ENCODE peak calls at places on chromosomes 6 and 20, in nine cellular contexts. One of them, this sample, is unnamed.

GRCh38 chr6:22236626-22237414 is 60.0 kb downstream of the PRL start:
- DNase-seq in HCT116: no peak
- DNase-seq in testis: no peak
- DNase-seq in H7: no peak
- DNase-seq in iPS DF 19.7: no peak
- DNase-seq in CD4-positive, alpha-beta T cell: no peak
- DNase-seq in HEK293T: no peak
- DNase-seq in mucosa of descending colon: no peak
- DNase-seq in endodermal cell: no peak
- DNase-seq in this sample: peak

GRCh38 chr6:109687271-109687721 is 3.7 kb downstream of the AK9 start:
- DNase-seq in endodermal cell: no peak
- DNase-seq in HCT116: no peak
- DNase-seq in CD4-positive, alpha-beta T cell: no peak
- DNase-seq in mucosa of descending colon: no peak
- DNase-seq in testis: no peak
- DNase-seq in H7: no peak
- DNase-seq in HEK293T: no peak
- DNase-seq in iPS DF 19.7: no peak
- DNase-seq in this sample: peak

GRCh38 chr20:9574182-9574581 is 59.8 kb downstream of the LAMP5 start:
- DNase-seq in mucosa of descending colon: no peak
- DNase-seq in HCT116: no peak
- DNase-seq in HEK293T: no peak
- DNase-seq in testis: no peak
- DNase-seq in CD4-positive, alpha-beta T cell: no peak
- DNase-seq in endodermal cell: peak
- DNase-seq in iPS DF 19.7: peak
- DNase-seq in H7: no peak
- DNase-seq in this sample: no peak

GRCh38 chr6:130513770-130514169 is 148.0 kb downstream of the TMEM200A start:
- DNase-seq in CD4-positive, alpha-beta T cell: no peak
- DNase-seq in HCT116: no peak
- DNase-seq in endodermal cell: no peak
- DNase-seq in iPS DF 19.7: no peak
- DNase-seq in HEK293T: no peak
- DNase-seq in mucosa of descending colon: no peak
- DNase-seq in testis: peak
- DNase-seq in H7: no peak
- DNase-seq in this sample: peak

GRCh38 chr20:36802326-36803223 is 29.0 kb upstream of the DSN1 start:
- DNase-seq in mucosa of descending colon: no peak
- DNase-seq in H7: no peak
- DNase-seq in HEK293T: no peak
- DNase-seq in HCT116: no peak
- DNase-seq in CD4-positive, alpha-beta T cell: no peak
- DNase-seq in endodermal cell: no peak
- DNase-seq in iPS DF 19.7: no peak
- DNase-seq in testis: no peak
- DNase-seq in this sample: peak

GRCh38 chr6:169618526-169619490 is 83.0 kb downstream of the WDR27 start:
- DNase-seq in HCT116: no peak
- DNase-seq in mucosa of descending colon: no peak
- DNase-seq in CD4-positive, alpha-beta T cell: no peak
- DNase-seq in iPS DF 19.7: peak
- DNase-seq in H7: peak
- DNase-seq in testis: no peak
- DNase-seq in HEK293T: no peak
- DNase-seq in endodermal cell: no peak
- DNase-seq in this sample: peak

GRCh38 chr6:13474360-13474759 is 13.0 kb downstream of the GFOD1 start:
- DNase-seq in HCT116: no peak
- DNase-seq in HEK293T: no peak
- DNase-seq in testis: no peak
- DNase-seq in endodermal cell: peak
- DNase-seq in CD4-positive, alpha-beta T cell: no peak
- DNase-seq in iPS DF 19.7: no peak
- DNase-seq in H7: no peak
- DNase-seq in mucosa of descending colon: no peak
- DNase-seq in this sample: peak

GRCh38 chr6:102950967-102951366 is 1557.5 kb downstream of the GRIK2 start:
- DNase-seq in HEK293T: no peak
- DNase-seq in CD4-positive, alpha-beta T cell: no peak
- DNase-seq in testis: no peak
- DNase-seq in HCT116: no peak
- DNase-seq in endodermal cell: no peak
- DNase-seq in mucosa of descending colon: no peak
- DNase-seq in H7: no peak
- DNase-seq in iPS DF 19.7: no peak
- DNase-seq in this sample: peak

GRCh38 chr6:139330271-139330670 is 38.5 kb upstream of the TXLNB start:
- DNase-seq in mucosa of descending colon: no peak
- DNase-seq in iPS DF 19.7: no peak
- DNase-seq in HEK293T: no peak
- DNase-seq in testis: no peak
- DNase-seq in H7: no peak
- DNase-seq in HCT116: no peak
- DNase-seq in CD4-positive, alpha-beta T cell: no peak
- DNase-seq in endodermal cell: no peak
- DNase-seq in this sample: no peak

GRCh38 chr6:105890521-105891244 is 195.5 kb upstream of the PRDM1 start:
- DNase-seq in endodermal cell: no peak
- DNase-seq in HCT116: no peak
- DNase-seq in H7: no peak
- DNase-seq in CD4-positive, alpha-beta T cell: no peak
- DNase-seq in testis: no peak
- DNase-seq in HEK293T: no peak
- DNase-seq in iPS DF 19.7: no peak
- DNase-seq in mucosa of descending colon: no peak
- DNase-seq in this sample: peak

GRCh38 chr6:27053738-27054137 is 193.8 kb upstream of the PRSS16 start:
- DNase-seq in HEK293T: no peak
- DNase-seq in mucosa of descending colon: no peak
- DNase-seq in H7: no peak
- DNase-seq in testis: no peak
- DNase-seq in HCT116: no peak
- DNase-seq in endodermal cell: no peak
- DNase-seq in iPS DF 19.7: no peak
- DNase-seq in CD4-positive, alpha-beta T cell: no peak
- DNase-seq in this sample: no peak

GRCh38 chr6:149843051-149843633 is 21.0 kb downstream of the LRP11 start:
- DNase-seq in mucosa of descending colon: no peak
- DNase-seq in HEK293T: no peak
- DNase-seq in iPS DF 19.7: no peak
- DNase-seq in CD4-positive, alpha-beta T cell: no peak
- DNase-seq in testis: no peak
- DNase-seq in endodermal cell: no peak
- DNase-seq in H7: no peak
- DNase-seq in HCT116: no peak
- DNase-seq in this sample: no peak

GRCh38 chr6:13696226-13696625 is 15.4 kb downstream of the RANBP9 start:
- DNase-seq in CD4-positive, alpha-beta T cell: no peak
- DNase-seq in testis: no peak
- DNase-seq in mucosa of descending colon: no peak
- DNase-seq in H7: no peak
- DNase-seq in iPS DF 19.7: no peak
- DNase-seq in HCT116: no peak
- DNase-seq in HEK293T: no peak
- DNase-seq in endodermal cell: no peak
- DNase-seq in this sample: peak

GRCh38 chr6:31381666-31382065 is 21.7 kb upstream of the MICA start:
- DNase-seq in CD4-positive, alpha-beta T cell: no peak
- DNase-seq in testis: no peak
- DNase-seq in H7: no peak
- DNase-seq in mucosa of descending colon: no peak
- DNase-seq in endodermal cell: no peak
- DNase-seq in HCT116: no peak
- DNase-seq in HEK293T: no peak
- DNase-seq in iPS DF 19.7: no peak
- DNase-seq in this sample: no peak

GRCh38 chr6:41970436-41970846 is 28.8 kb upstream of the CCND3 start:
- DNase-seq in HCT116: no peak
- DNase-seq in endodermal cell: no peak
- DNase-seq in H7: no peak
- DNase-seq in HEK293T: no peak
- DNase-seq in mucosa of descending colon: no peak
- DNase-seq in CD4-positive, alpha-beta T cell: no peak
- DNase-seq in iPS DF 19.7: no peak
- DNase-seq in testis: no peak
- DNase-seq in this sample: peak

GRCh38 chr20:47568019-47568418 is 66.3 kb downstream of the NCOA3 start:
- DNase-seq in CD4-positive, alpha-beta T cell: no peak
- DNase-seq in endodermal cell: no peak
- DNase-seq in iPS DF 19.7: no peak
- DNase-seq in testis: no peak
- DNase-seq in H7: no peak
- DNase-seq in mucosa of descending colon: no peak
- DNase-seq in HCT116: no peak
- DNase-seq in HEK293T: no peak
- DNase-seq in this sample: peak

GRCh38 chr20:40293740-40294139 is 395.3 kb downstream of the MAFB start:
- DNase-seq in HEK293T: no peak
- DNase-seq in iPS DF 19.7: no peak
- DNase-seq in mucosa of descending colon: no peak
- DNase-seq in testis: peak
- DNase-seq in HCT116: no peak
- DNase-seq in endodermal cell: no peak
- DNase-seq in CD4-positive, alpha-beta T cell: no peak
- DNase-seq in H7: no peak
- DNase-seq in this sample: no peak

GRCh38 chr6:127204278-127204677 is 62.4 kb upstream of the RNF146 start:
- DNase-seq in CD4-positive, alpha-beta T cell: no peak
- DNase-seq in HCT116: no peak
- DNase-seq in HEK293T: no peak
- DNase-seq in iPS DF 19.7: no peak
- DNase-seq in H7: no peak
- DNase-seq in mucosa of descending colon: no peak
- DNase-seq in testis: no peak
- DNase-seq in endodermal cell: no peak
- DNase-seq in this sample: no peak

GRCh38 chr6:12957321-12958051 is 240.9 kb downstream of the PHACTR1 start:
- DNase-seq in H7: peak
- DNase-seq in HEK293T: no peak
- DNase-seq in iPS DF 19.7: no peak
- DNase-seq in mucosa of descending colon: peak
- DNase-seq in testis: peak
- DNase-seq in HCT116: no peak
- DNase-seq in endodermal cell: peak
- DNase-seq in CD4-positive, alpha-beta T cell: peak
- DNase-seq in this sample: peak

GRCh38 chr6:113719056-113719455 is 138.1 kb upstream of the MARCKS start:
- DNase-seq in HEK293T: no peak
- DNase-seq in HCT116: peak
- DNase-seq in mucosa of descending colon: no peak
- DNase-seq in CD4-positive, alpha-beta T cell: no peak
- DNase-seq in H7: no peak
- DNase-seq in endodermal cell: no peak
- DNase-seq in iPS DF 19.7: no peak
- DNase-seq in testis: no peak
- DNase-seq in this sample: peak

GRCh38 chr20:21183722-21184121 is 57.8 kb downstream of the KIZ start:
- DNase-seq in HEK293T: no peak
- DNase-seq in endodermal cell: no peak
- DNase-seq in CD4-positive, alpha-beta T cell: no peak
- DNase-seq in mucosa of descending colon: no peak
- DNase-seq in HCT116: no peak
- DNase-seq in H7: no peak
- DNase-seq in iPS DF 19.7: no peak
- DNase-seq in testis: no peak
- DNase-seq in this sample: peak

GRCh38 chr20:2767768-2768631 is 32.4 kb downstream of the CPXM1 start:
- DNase-seq in iPS DF 19.7: no peak
- DNase-seq in endodermal cell: peak
- DNase-seq in mucosa of descending colon: no peak
- DNase-seq in H7: peak
- DNase-seq in HCT116: no peak
- DNase-seq in testis: no peak
- DNase-seq in CD4-positive, alpha-beta T cell: no peak
- DNase-seq in HEK293T: peak
- DNase-seq in this sample: peak

GRCh38 chr6:38261626-38262025 is 378.1 kb downstream of the BTBD9 start:
- DNase-seq in CD4-positive, alpha-beta T cell: no peak
- DNase-seq in iPS DF 19.7: no peak
- DNase-seq in HEK293T: no peak
- DNase-seq in testis: no peak
- DNase-seq in H7: no peak
- DNase-seq in endodermal cell: no peak
- DNase-seq in mucosa of descending colon: no peak
- DNase-seq in HCT116: no peak
- DNase-seq in this sample: peak

GRCh38 chr6:82138075-82138791 is 109.3 kb downstream of the IBTK start:
- DNase-seq in iPS DF 19.7: no peak
- DNase-seq in CD4-positive, alpha-beta T cell: no peak
- DNase-seq in HEK293T: no peak
- DNase-seq in H7: no peak
- DNase-seq in mucosa of descending colon: no peak
- DNase-seq in testis: no peak
- DNase-seq in endodermal cell: no peak
- DNase-seq in HCT116: no peak
- DNase-seq in this sample: no peak

GRCh38 chr6:44034391-44034861 is 92.8 kb downstream of the MRPL14 start:
- DNase-seq in H7: no peak
- DNase-seq in mucosa of descending colon: peak
- DNase-seq in iPS DF 19.7: no peak
- DNase-seq in testis: no peak
- DNase-seq in CD4-positive, alpha-beta T cell: no peak
- DNase-seq in HCT116: no peak
- DNase-seq in endodermal cell: peak
- DNase-seq in HEK293T: no peak
- DNase-seq in this sample: peak

GRCh38 chr6:15400572-15401004 is 154.7 kb downstream of the JARID2 start:
- DNase-seq in iPS DF 19.7: no peak
- DNase-seq in endodermal cell: peak
- DNase-seq in mucosa of descending colon: peak
- DNase-seq in HEK293T: peak
- DNase-seq in H7: peak
- DNase-seq in testis: peak
- DNase-seq in CD4-positive, alpha-beta T cell: peak
- DNase-seq in HCT116: no peak
- DNase-seq in this sample: no peak

GRCh38 chr6:21201673-21202430 is 391.7 kb upstream of the SOX4 start:
- DNase-seq in H7: no peak
- DNase-seq in testis: no peak
- DNase-seq in HCT116: no peak
- DNase-seq in endodermal cell: no peak
- DNase-seq in HEK293T: peak
- DNase-seq in mucosa of descending colon: no peak
- DNase-seq in iPS DF 19.7: no peak
- DNase-seq in CD4-positive, alpha-beta T cell: no peak
- DNase-seq in this sample: no peak

GRCh38 chr6:134216304-134217029 is 101.4 kb downstream of the SGK1 start:
- DNase-seq in testis: no peak
- DNase-seq in HCT116: no peak
- DNase-seq in H7: no peak
- DNase-seq in endodermal cell: no peak
- DNase-seq in iPS DF 19.7: no peak
- DNase-seq in HEK293T: no peak
- DNase-seq in CD4-positive, alpha-beta T cell: no peak
- DNase-seq in mucosa of descending colon: no peak
- DNase-seq in this sample: no peak